ENCODE peak calls at places on chromosomes 5 and 9, in five cellular contexts. One of them, this sample, is unnamed.

GRCh38 chr5:172423379-172424110 is 30.8 kb downstream of the SH3PXD2B start:
- DNase-seq in stimulated activated CD4-positive, alpha-beta T cell treated with anti-CD3 and anti-CD28 coated beads, Interleukin-4, amount 100 ng/mL, for 4 hours: no peak
- DNase-seq in epithelial cell of esophagus: no peak
- DNase-seq in type B pancreatic cell: no peak
- DNase-seq in NK-92 treated with Interleukin-12 subunit alpha and Interleukin-12 subunit beta, amount 100 ng/mL, for 24 hours: no peak
- DNase-seq in this sample: no peak

GRCh38 chr5:89350684-89351083 is 467.7 kb upstream of the MEF2C start:
- DNase-seq in stimulated activated CD4-positive, alpha-beta T cell treated with anti-CD3 and anti-CD28 coated beads, Interleukin-4, amount 100 ng/mL, for 4 hours: no peak
- DNase-seq in epithelial cell of esophagus: no peak
- DNase-seq in type B pancreatic cell: no peak
- DNase-seq in NK-92 treated with Interleukin-12 subunit alpha and Interleukin-12 subunit beta, amount 100 ng/mL, for 24 hours: no peak
- DNase-seq in this sample: no peak

GRCh38 chr5:56054651-56055050 is 59.9 kb upstream of the IL6ST start:
- DNase-seq in stimulated activated CD4-positive, alpha-beta T cell treated with anti-CD3 and anti-CD28 coated beads, Interleukin-4, amount 100 ng/mL, for 4 hours: no peak
- DNase-seq in epithelial cell of esophagus: peak; percentile 56
- DNase-seq in type B pancreatic cell: no peak
- DNase-seq in NK-92 treated with Interleukin-12 subunit alpha and Interleukin-12 subunit beta, amount 100 ng/mL, for 24 hours: no peak
- DNase-seq in this sample: no peak

GRCh38 chr9:127049044-127049443 is 73.4 kb downstream of the ANGPTL2 start:
- DNase-seq in stimulated activated CD4-positive, alpha-beta T cell treated with anti-CD3 and anti-CD28 coated beads, Interleukin-4, amount 100 ng/mL, for 4 hours: no peak
- DNase-seq in epithelial cell of esophagus: peak; percentile 95
- DNase-seq in type B pancreatic cell: peak; percentile 27
- DNase-seq in NK-92 treated with Interleukin-12 subunit alpha and Interleukin-12 subunit beta, amount 100 ng/mL, for 24 hours: no peak
- DNase-seq in this sample: no peak

GRCh38 chr5:38433160-38433861 is 123.1 kb downstream of the LIFR start:
- DNase-seq in stimulated activated CD4-positive, alpha-beta T cell treated with anti-CD3 and anti-CD28 coated beads, Interleukin-4, amount 100 ng/mL, for 4 hours: no peak
- DNase-seq in epithelial cell of esophagus: no peak
- DNase-seq in type B pancreatic cell: no peak
- DNase-seq in NK-92 treated with Interleukin-12 subunit alpha and Interleukin-12 subunit beta, amount 100 ng/mL, for 24 hours: no peak
- DNase-seq in this sample: no peak

GRCh38 chr9:34665381-34666250 is 3.2 kb upstream of the CCL27 start:
- DNase-seq in stimulated activated CD4-positive, alpha-beta T cell treated with anti-CD3 and anti-CD28 coated beads, Interleukin-4, amount 100 ng/mL, for 4 hours: peak; percentile 75
- DNase-seq in epithelial cell of esophagus: peak; percentile 97
- DNase-seq in type B pancreatic cell: peak; percentile 90
- DNase-seq in NK-92 treated with Interleukin-12 subunit alpha and Interleukin-12 subunit beta, amount 100 ng/mL, for 24 hours: no peak
- DNase-seq in this sample: peak; percentile 87

GRCh38 chr9:133681658-133682306 is 45.6 kb downstream of the DBH start:
- DNase-seq in stimulated activated CD4-positive, alpha-beta T cell treated with anti-CD3 and anti-CD28 coated beads, Interleukin-4, amount 100 ng/mL, for 4 hours: no peak
- DNase-seq in epithelial cell of esophagus: no peak
- DNase-seq in type B pancreatic cell: no peak
- DNase-seq in NK-92 treated with Interleukin-12 subunit alpha and Interleukin-12 subunit beta, amount 100 ng/mL, for 24 hours: no peak
- DNase-seq in this sample: no peak

GRCh38 chr9:37908283-37908682 is 4.4 kb upstream of the SLC25A51 start:
- DNase-seq in stimulated activated CD4-positive, alpha-beta T cell treated with anti-CD3 and anti-CD28 coated beads, Interleukin-4, amount 100 ng/mL, for 4 hours: no peak
- DNase-seq in epithelial cell of esophagus: no peak
- DNase-seq in type B pancreatic cell: no peak
- DNase-seq in NK-92 treated with Interleukin-12 subunit alpha and Interleukin-12 subunit beta, amount 100 ng/mL, for 24 hours: no peak
- DNase-seq in this sample: no peak

GRCh38 chr5:90873033-90873517 is 314.5 kb downstream of the ADGRV1 start:
- DNase-seq in stimulated activated CD4-positive, alpha-beta T cell treated with anti-CD3 and anti-CD28 coated beads, Interleukin-4, amount 100 ng/mL, for 4 hours: no peak
- DNase-seq in epithelial cell of esophagus: no peak
- DNase-seq in type B pancreatic cell: no peak
- DNase-seq in NK-92 treated with Interleukin-12 subunit alpha and Interleukin-12 subunit beta, amount 100 ng/mL, for 24 hours: no peak
- DNase-seq in this sample: no peak

GRCh38 chr9:130996205-130996604 is 12.8 kb upstream of the LAMC3 start:
- DNase-seq in stimulated activated CD4-positive, alpha-beta T cell treated with anti-CD3 and anti-CD28 coated beads, Interleukin-4, amount 100 ng/mL, for 4 hours: no peak
- DNase-seq in epithelial cell of esophagus: no peak
- DNase-seq in type B pancreatic cell: no peak
- DNase-seq in NK-92 treated with Interleukin-12 subunit alpha and Interleukin-12 subunit beta, amount 100 ng/mL, for 24 hours: no peak
- DNase-seq in this sample: no peak

GRCh38 chr9:76159288-76159926 is 234.8 kb downstream of the RFK start:
- DNase-seq in stimulated activated CD4-positive, alpha-beta T cell treated with anti-CD3 and anti-CD28 coated beads, Interleukin-4, amount 100 ng/mL, for 4 hours: no peak
- DNase-seq in epithelial cell of esophagus: no peak
- DNase-seq in type B pancreatic cell: no peak
- DNase-seq in NK-92 treated with Interleukin-12 subunit alpha and Interleukin-12 subunit beta, amount 100 ng/mL, for 24 hours: no peak
- DNase-seq in this sample: no peak

GRCh38 chr5:37710965-37711364 is 128.9 kb downstream of the GDNF start:
- DNase-seq in stimulated activated CD4-positive, alpha-beta T cell treated with anti-CD3 and anti-CD28 coated beads, Interleukin-4, amount 100 ng/mL, for 4 hours: no peak
- DNase-seq in epithelial cell of esophagus: no peak
- DNase-seq in type B pancreatic cell: no peak
- DNase-seq in NK-92 treated with Interleukin-12 subunit alpha and Interleukin-12 subunit beta, amount 100 ng/mL, for 24 hours: no peak
- DNase-seq in this sample: no peak

GRCh38 chr5:78429332-78429849 is 69.0 kb downstream of the SCAMP1 start:
- DNase-seq in stimulated activated CD4-positive, alpha-beta T cell treated with anti-CD3 and anti-CD28 coated beads, Interleukin-4, amount 100 ng/mL, for 4 hours: no peak
- DNase-seq in epithelial cell of esophagus: no peak
- DNase-seq in type B pancreatic cell: no peak
- DNase-seq in NK-92 treated with Interleukin-12 subunit alpha and Interleukin-12 subunit beta, amount 100 ng/mL, for 24 hours: no peak
- DNase-seq in this sample: no peak

GRCh38 chr9:18861599-18862546 is 171.1 kb downstream of the SAXO1 start:
- DNase-seq in stimulated activated CD4-positive, alpha-beta T cell treated with anti-CD3 and anti-CD28 coated beads, Interleukin-4, amount 100 ng/mL, for 4 hours: no peak
- DNase-seq in epithelial cell of esophagus: no peak
- DNase-seq in type B pancreatic cell: no peak
- DNase-seq in NK-92 treated with Interleukin-12 subunit alpha and Interleukin-12 subunit beta, amount 100 ng/mL, for 24 hours: no peak
- DNase-seq in this sample: no peak

This sample was measured in progenitor cell of endocrine pancreas.